ENCODE peak calls at places on chromosome 4, in eight cellular contexts. T, L, S, B, X, J, Z and W are unnamed samples.

GRCh38 chr4:152454398-152455011 is 81.4 kb downstream of the FBXW7 start:
- DNase-seq in T (no peak), L (peak), S (no peak), B (no peak), X (peak), J (peak), Z (no peak), W (no peak)

GRCh38 chr4:13700196-13701140 is 72.9 kb upstream of the BOD1L1 start:
- DNase-seq in T (no peak), L (no peak), S (no peak), B (no peak), X (peak), J (no peak), Z (no peak), W (no peak)

GRCh38 chr4:145679520-145679919 is 426 bp upstream of the C4orf51 start:
- DNase-seq in T (no peak), L (no peak), S (no peak), B (no peak), X (peak), J (peak), Z (no peak), W (no peak)

GRCh38 chr4:25030283-25031076 is at the start of gene LGI2:
- DNase-seq in T (peak), L (no peak), S (no peak), B (no peak), X (peak), J (no peak), Z (peak), W (peak)

GRCh38 chr4:149047368-149047767 is 605.2 kb upstream of the NR3C2 start:
- DNase-seq in T (no peak), L (no peak), S (no peak), B (no peak), X (no peak), J (no peak), Z (no peak), W (no peak)

GRCh38 chr4:176335421-176335820 is 15.7 kb downstream of the SPCS3 start:
- DNase-seq in T (no peak), L (no peak), S (no peak), B (no peak), X (peak), J (no peak), Z (no peak), W (no peak)

GRCh38 chr4:7313361-7313811 is 121.0 kb downstream of the SORCS2 start:
- DNase-seq in T (no peak), L (no peak), S (no peak), B (no peak), X (no peak), J (no peak), Z (no peak), W (no peak)

GRCh38 chr4:6591305-6591704 is 16.3 kb downstream of the MAN2B2 start:
- DNase-seq in T (no peak), L (peak), S (no peak), B (no peak), X (no peak), J (no peak), Z (no peak), W (no peak)

GRCh38 chr4:42618018-42618417 is 38.9 kb downstream of the ATP8A1 start:
- DNase-seq in T (no peak), L (no peak), S (no peak), B (no peak), X (no peak), J (no peak), Z (no peak), W (no peak)

GRCh38 chr4:137283737-137284136 is 248.6 kb downstream of the PCDH18 start:
- DNase-seq in T (no peak), L (no peak), S (no peak), B (no peak), X (peak), J (no peak), Z (no peak), W (no peak)

GRCh38 chr4:25346913-25347312 is 30.1 kb upstream of the ANAPC4 start:
- DNase-seq in T (no peak), L (no peak), S (no peak), B (no peak), X (no peak), J (no peak), Z (no peak), W (no peak)

GRCh38 chr4:83151645-83152044 is 37.1 kb upstream of the PLAC8 start:
- DNase-seq in T (no peak), L (no peak), S (no peak), B (no peak), X (no peak), J (no peak), Z (no peak), W (no peak)

GRCh38 chr4:189002475-189002874 is 863.2 kb downstream of the TRIML1 start:
- DNase-seq in T (no peak), L (no peak), S (no peak), B (no peak), X (no peak), J (no peak), Z (no peak), W (no peak)

GRCh38 chr4:143667461-143667860 is 33.0 kb downstream of the FREM3 start:
- DNase-seq in T (no peak), L (no peak), S (no peak), B (no peak), X (peak), J (no peak), Z (no peak), W (no peak)

GRCh38 chr4:113899260-113900177 is 79.9 kb downstream of the ARSJ start:
- DNase-seq in T (no peak), L (peak), S (no peak), B (no peak), X (no peak), J (no peak), Z (no peak), W (peak)

GRCh38 chr4:31193516-31193915 is 473.3 kb downstream of the PCDH7 start:
- DNase-seq in T (no peak), L (no peak), S (no peak), B (no peak), X (no peak), J (peak), Z (no peak), W (no peak)

GRCh38 chr4:82988323-82988832 is 22.2 kb downstream of the LIN54 start:
- DNase-seq in T (no peak), L (no peak), S (no peak), B (no peak), X (peak), J (no peak), Z (no peak), W (no peak)

GRCh38 chr4:73409978-73410588 is 6.0 kb downstream of the ALB start:
- DNase-seq in T (no peak), L (no peak), S (no peak), B (no peak), X (no peak), J (no peak), Z (no peak), W (no peak)

GRCh38 chr4:89836031-89836777 is 757 bp downstream of the SNCA start:
- DNase-seq in T (peak), L (no peak), S (no peak), B (peak), X (peak), J (no peak), Z (no peak), W (peak)

GRCh38 chr4:105709081-105709450 is 482 bp downstream of the GSTCD start:
- DNase-seq in T (no peak), L (peak), S (peak), B (peak), X (peak), J (no peak), Z (no peak), W (peak)

GRCh38 chr4:109816082-109816442 is 500 bp downstream of the GAR1 start:
- DNase-seq in T (no peak), L (peak), S (peak), B (peak), X (peak), J (no peak), Z (no peak), W (peak)

GRCh38 chr4:156970501-156971167 is 965 bp downstream of the PDGFC start:
- DNase-seq in T (peak), L (no peak), S (peak), B (no peak), X (peak), J (no peak), Z (peak), W (no peak)

GRCh38 chr4:82784615-82785247 is 13.9 kb downstream of the SCD5 start:
- DNase-seq in T (no peak), L (no peak), S (no peak), B (no peak), X (peak), J (no peak), Z (no peak), W (no peak)

GRCh38 chr4:1099270-1099669 is 14.1 kb downstream of the RNF212 start:
- DNase-seq in T (no peak), L (no peak), S (no peak), B (no peak), X (no peak), J (no peak), Z (no peak), W (no peak)

GRCh38 chr4:28254003-28254402 is 1393.4 kb downstream of the STIM2 start:
- DNase-seq in T (no peak), L (no peak), S (no peak), B (no peak), X (no peak), J (no peak), Z (peak), W (no peak)

GRCh38 chr4:124288706-124289486 is 423.6 kb downstream of the ANKRD50 start:
- DNase-seq in T (no peak), L (no peak), S (no peak), B (no peak), X (no peak), J (no peak), Z (no peak), W (no peak)

GRCh38 chr4:2796261-2797187 is 3.6 kb downstream of the SH3BP2 start:
- DNase-seq in T (no peak), L (no peak), S (peak), B (no peak), X (peak), J (no peak), Z (peak), W (no peak)

GRCh38 chr4:94304365-94304971 is 38.2 kb downstream of the HPGDS start:
- DNase-seq in T (peak), L (peak), S (no peak), B (peak), X (peak), J (peak), Z (no peak), W (peak)

GRCh38 chr4:35939746-35940145 is 304.6 kb downstream of the ARAP2 start:
- DNase-seq in T (no peak), L (no peak), S (no peak), B (no peak), X (no peak), J (no peak), Z (no peak), W (no peak)

GRCh38 chr4:15885422-15885821 is 53.1 kb downstream of the FGFBP1 start:
- DNase-seq in T (no peak), L (no peak), S (no peak), B (no peak), X (no peak), J (no peak), Z (no peak), W (no peak)

GRCh38 chr4:25694466-25694865 is 38.8 kb downstream of the SLC34A2 start:
- DNase-seq in T (no peak), L (no peak), S (no peak), B (no peak), X (no peak), J (no peak), Z (no peak), W (no peak)

GRCh38 chr4:7458477-7458876 is 23.7 kb upstream of the PSAPL1 start:
- DNase-seq in T (no peak), L (no peak), S (no peak), B (no peak), X (no peak), J (no peak), Z (no peak), W (no peak)

GRCh38 chr4:142846105-142846728 is at the start of gene INPP4B:
- DNase-seq in T (peak), L (no peak), S (no peak), B (peak), X (peak), J (no peak), Z (no peak), W (peak)

GRCh38 chr4:24770111-24770584 is 25.2 kb upstream of the SOD3 start:
- DNase-seq in T (no peak), L (no peak), S (no peak), B (no peak), X (peak), J (no peak), Z (no peak), W (no peak)

GRCh38 chr4:76723373-76723772 is 174.6 kb downstream of the SOWAHB start:
- DNase-seq in T (no peak), L (no peak), S (no peak), B (no peak), X (peak), J (no peak), Z (no peak), W (no peak)

GRCh38 chr4:180058731-180059215 is 2184.4 kb upstream of the TENM3 start:
- DNase-seq in T (peak), L (no peak), S (no peak), B (no peak), X (peak), J (no peak), Z (peak), W (peak)

GRCh38 chr4:150244600-150244999 is 166.4 kb downstream of the DCLK2 start:
- DNase-seq in T (no peak), L (no peak), S (no peak), B (no peak), X (peak), J (peak), Z (no peak), W (no peak)

GRCh38 chr4:164700471-164700870 is 53.5 kb upstream of the SMIM31 start:
- DNase-seq in T (peak), L (peak), S (no peak), B (peak), X (no peak), J (peak), Z (no peak), W (peak)

GRCh38 chr4:156946508-156947197 is 24.9 kb downstream of the PDGFC start:
- DNase-seq in T (no peak), L (no peak), S (no peak), B (no peak), X (peak), J (no peak), Z (no peak), W (no peak)

GRCh38 chr4:147362868-147363440 is 117.9 kb upstream of the EDNRA start:
- DNase-seq in T (no peak), L (no peak), S (no peak), B (no peak), X (peak), J (peak), Z (peak), W (no peak)

GRCh38 chr4:99563310-99564186 is at the start of gene TRMT10A:
- DNase-seq in T (peak), L (peak), S (peak), B (peak), X (peak), J (peak), Z (peak), W (peak)
- TF ChIP-seq CTCF in T (no peak), L (no peak), S (no peak), B (peak), X (no peak), J (peak), Z (peak), W (no peak)

GRCh38 chr4:98929341-98930267 is 671 bp upstream of the EIF4E start:
- DNase-seq in T (no peak), L (peak), S (peak), B (no peak), X (peak), J (no peak), Z (peak), W (peak)
- TF ChIP-seq CTCF in T (peak), L (no peak), S (no peak), B (no peak), X (no peak), J (no peak), Z (no peak), W (no peak)

GRCh38 chr4:95546866-95547707 is 1.7 kb downstream of the UNC5C start:
- DNase-seq in T (no peak), L (no peak), S (no peak), B (no peak), X (peak), J (no peak), Z (no peak), W (no peak)
- TF ChIP-seq CTCF in T (no peak), L (no peak), S (no peak), B (no peak), X (no peak), J (no peak), Z (no peak), W (no peak)

GRCh38 chr4:4694296-4694772 is 152.5 kb upstream of the STX18 start:
- DNase-seq in T (no peak), L (no peak), S (no peak), B (no peak), X (peak), J (peak), Z (no peak), W (no peak)
- TF ChIP-seq CTCF in T (peak), L (peak), S (no peak), B (peak), X (peak), J (no peak), Z (no peak), W (no peak)

DNA sequence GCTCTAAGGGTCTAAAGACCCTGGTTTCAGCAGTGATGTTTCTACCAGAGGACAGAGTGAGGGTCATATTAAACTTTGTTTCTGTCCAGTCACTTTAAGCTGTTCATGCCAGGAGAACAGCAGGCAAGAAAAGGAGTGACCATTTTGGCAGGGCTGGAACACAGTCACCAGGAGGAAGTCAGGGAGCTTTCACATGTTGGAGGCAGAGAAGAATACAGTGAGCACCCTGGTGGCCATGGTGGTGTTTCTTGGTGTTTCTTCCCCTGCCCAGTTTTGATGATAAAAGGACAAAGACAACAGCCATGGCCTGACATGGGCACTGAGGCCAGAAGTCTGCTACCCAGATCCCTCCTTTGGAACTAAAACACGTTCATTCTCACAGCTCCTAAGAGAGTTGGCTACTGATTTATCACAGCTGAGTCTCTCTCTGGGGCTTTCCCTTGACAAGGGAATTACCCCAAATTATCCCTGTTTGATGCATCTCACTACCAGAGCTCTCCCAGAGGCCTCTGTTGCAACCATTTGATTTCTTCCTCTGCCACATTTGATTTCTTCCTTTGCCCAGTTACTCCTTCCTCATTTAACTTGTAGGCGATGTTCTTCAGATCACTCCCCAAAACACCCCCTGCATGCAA is 106.4 kb upstream of the NWD2 start:
- DNase-seq in T (no peak), L (no peak), S (no peak), B (no peak), X (no peak), J (no peak), Z (no peak), W (no peak)
- TF ChIP-seq CTCF in T (no peak), L (no peak), S (no peak), B (no peak), X (no peak), J (no peak), Z (no peak), W (no peak)

GRCh38 chr4:20317424-20317985 is 65.8 kb downstream of the SLIT2 start:
- DNase-seq in T (no peak), L (no peak), S (no peak), B (no peak), X (no peak), J (no peak), Z (no peak), W (no peak)

GRCh38 chr4:20311863-20312262 is 60.2 kb downstream of the SLIT2 start:
- DNase-seq in T (no peak), L (no peak), S (no peak), B (no peak), X (no peak), J (no peak), Z (no peak), W (no peak)

GRCh38 chr4:20318899-20319291 is 67.2 kb downstream of the SLIT2 start:
- DNase-seq in T (no peak), L (no peak), S (no peak), B (no peak), X (no peak), J (no peak), Z (no peak), W (no peak)

GRCh38 chr4:20318011-20318898 is 66.5 kb downstream of the SLIT2 start:
- DNase-seq in T (no peak), L (no peak), S (no peak), B (no peak), X (no peak), J (no peak), Z (no peak), W (no peak)

GRCh38 chr4:20313237-20314030 is 61.7 kb downstream of the SLIT2 start:
- DNase-seq in T (peak), L (peak), S (no peak), B (no peak), X (no peak), J (peak), Z (no peak), W (peak)
- TF ChIP-seq CTCF in T (peak), L (peak), S (no peak), B (no peak), X (no peak), J (peak), Z (peak), W (no peak)

DNA sequence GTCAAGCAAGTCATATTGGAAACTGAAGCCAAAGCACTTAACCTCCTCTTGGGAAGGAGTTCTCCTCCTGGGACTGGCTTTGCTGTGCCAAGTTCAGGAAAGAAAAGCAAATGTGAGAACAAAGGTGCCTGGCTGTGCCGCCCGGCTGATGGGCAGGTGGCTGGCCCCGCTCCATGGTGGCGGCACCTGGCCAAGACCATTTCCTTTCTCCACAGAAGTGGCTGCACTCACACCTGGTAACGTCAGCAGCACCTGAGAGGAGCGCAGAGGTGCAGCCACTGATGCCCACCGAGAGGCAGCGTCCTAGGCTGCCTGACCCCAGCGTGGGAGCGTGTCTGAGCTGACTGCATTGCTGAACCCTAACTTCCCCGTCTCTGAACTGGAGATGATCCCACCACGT is 54.3 kb downstream of the DCTD start:
- DNase-seq in T (no peak), L (no peak), S (no peak), B (no peak), X (no peak), J (peak), Z (peak), W (no peak)
- TF ChIP-seq CTCF in T (no peak), L (no peak), S (no peak), B (no peak), X (no peak), J (no peak), Z (no peak), W (no peak)